ENCODE peak calls at places on chromosomes 2 and 18, in seven cellular contexts. One of them, this sample, is unnamed.

GRCh38 chr2:65991864-65992554 is 442.9 kb upstream of the MEIS1 start:
- DNase-seq in tibial nerve: peak; percentile 14
- DNase-seq in GM12878: no peak
- DNase-seq in SK-N-SH: peak; percentile 29
- DNase-seq in esophagus muscularis mucosa: peak; percentile 50
- DNase-seq in K562: no peak
- DNase-seq in ovary: no peak
- DNase-seq in this sample: peak; percentile 86

GRCh38 chr18:62660741-62661140 is 54.6 kb upstream of the PHLPP1 start:
- DNase-seq in ovary: no peak
- DNase-seq in esophagus muscularis mucosa: no peak
- DNase-seq in SK-N-SH: no peak
- DNase-seq in tibial nerve: no peak
- DNase-seq in K562: no peak
- DNase-seq in GM12878: no peak
- DNase-seq in this sample: no peak

GRCh38 chr2:46555646-46556205 is 76.4 kb downstream of the TMEM247 start:
- DNase-seq in SK-N-SH: no peak
- DNase-seq in K562: no peak
- DNase-seq in GM12878: no peak
- DNase-seq in tibial nerve: no peak
- DNase-seq in esophagus muscularis mucosa: peak; percentile 79
- DNase-seq in ovary: no peak
- DNase-seq in this sample: no peak

GRCh38 chr2:53848062-53848461 is 11.7 kb downstream of the GPR75 start:
- DNase-seq in esophagus muscularis mucosa: no peak
- DNase-seq in SK-N-SH: no peak
- DNase-seq in tibial nerve: no peak
- DNase-seq in K562: no peak
- DNase-seq in ovary: no peak
- DNase-seq in GM12878: no peak
- DNase-seq in this sample: no peak

GRCh38 chr2:240371461-240372000 is 63.9 kb upstream of the GPC1 start:
- DNase-seq in esophagus muscularis mucosa: no peak
- DNase-seq in K562: no peak
- DNase-seq in ovary: no peak
- DNase-seq in GM12878: no peak
- DNase-seq in tibial nerve: no peak
- DNase-seq in SK-N-SH: no peak
- DNase-seq in this sample: no peak

GRCh38 chr18:64238076-64238475 is 89.2 kb upstream of the LINC00305 start:
- DNase-seq in GM12878: no peak
- DNase-seq in SK-N-SH: no peak
- DNase-seq in tibial nerve: no peak
- DNase-seq in ovary: no peak
- DNase-seq in K562: no peak
- DNase-seq in esophagus muscularis mucosa: no peak
- DNase-seq in this sample: no peak

GRCh38 chr2:168999668-169000213 is 31.4 kb downstream of the ABCB11 start:
- DNase-seq in SK-N-SH: no peak
- DNase-seq in GM12878: no peak
- DNase-seq in tibial nerve: no peak
- DNase-seq in K562: no peak
- DNase-seq in ovary: no peak
- DNase-seq in esophagus muscularis mucosa: no peak
- DNase-seq in this sample: no peak

GRCh38 chr2:236636714-236637485 is 67.3 kb downstream of the ACKR3 start:
- DNase-seq in SK-N-SH: no peak
- DNase-seq in tibial nerve: no peak
- DNase-seq in K562: no peak
- DNase-seq in GM12878: no peak
- DNase-seq in ovary: no peak
- DNase-seq in esophagus muscularis mucosa: no peak
- DNase-seq in this sample: peak; percentile 66

GRCh38 chr18:61581578-61582204 is 248.5 kb downstream of the CDH20 start:
- DNase-seq in GM12878: no peak
- DNase-seq in K562: peak; percentile 77
- DNase-seq in esophagus muscularis mucosa: peak; percentile 94
- DNase-seq in ovary: peak; percentile 88
- DNase-seq in tibial nerve: peak; percentile 77
- DNase-seq in SK-N-SH: peak; percentile 88
- DNase-seq in this sample: peak; percentile 80

GRCh38 chr2:203672856-203673255 is 33.6 kb upstream of the CD28 start:
- DNase-seq in tibial nerve: no peak
- DNase-seq in esophagus muscularis mucosa: no peak
- DNase-seq in K562: no peak
- DNase-seq in SK-N-SH: no peak
- DNase-seq in ovary: no peak
- DNase-seq in GM12878: no peak
- DNase-seq in this sample: no peak

GRCh38 chr2:32418777-32419176 is 62.0 kb downstream of the BIRC6 start:
- DNase-seq in K562: no peak
- DNase-seq in ovary: no peak
- DNase-seq in esophagus muscularis mucosa: no peak
- DNase-seq in GM12878: no peak
- DNase-seq in tibial nerve: no peak
- DNase-seq in SK-N-SH: no peak
- DNase-seq in this sample: no peak

GRCh38 chr2:128772671-128773070 is 454.0 kb upstream of the HS6ST1 start:
- DNase-seq in tibial nerve: no peak
- DNase-seq in SK-N-SH: no peak
- DNase-seq in K562: no peak
- DNase-seq in esophagus muscularis mucosa: no peak
- DNase-seq in ovary: peak; percentile 5
- DNase-seq in GM12878: no peak
- DNase-seq in this sample: peak; percentile 25

GRCh38 chr2:146992466-146992865 is 852.4 kb upstream of the ACVR2A start:
- DNase-seq in SK-N-SH: no peak
- DNase-seq in ovary: no peak
- DNase-seq in tibial nerve: no peak
- DNase-seq in esophagus muscularis mucosa: no peak
- DNase-seq in K562: no peak
- DNase-seq in GM12878: no peak
- DNase-seq in this sample: no peak

GRCh38 chr2:124996406-124996805 is 971.3 kb downstream of the CNTNAP5 start:
- DNase-seq in tibial nerve: no peak
- DNase-seq in K562: no peak
- DNase-seq in GM12878: no peak
- DNase-seq in ovary: no peak
- DNase-seq in esophagus muscularis mucosa: no peak
- DNase-seq in SK-N-SH: no peak
- DNase-seq in this sample: no peak

GRCh38 chr18:56257215-56257614 is 381.2 kb downstream of the TXNL1 start:
- DNase-seq in GM12878: peak; percentile 28
- DNase-seq in SK-N-SH: no peak
- DNase-seq in K562: no peak
- DNase-seq in tibial nerve: no peak
- DNase-seq in esophagus muscularis mucosa: no peak
- DNase-seq in ovary: no peak
- DNase-seq in this sample: no peak

GRCh38 chr2:232487385-232488096 is at the start of gene ECEL1:
- DNase-seq in SK-N-SH: peak; percentile 75
- DNase-seq in ovary: peak; percentile 48
- DNase-seq in K562: no peak
- DNase-seq in tibial nerve: no peak
- DNase-seq in esophagus muscularis mucosa: no peak
- DNase-seq in GM12878: no peak
- DNase-seq in this sample: peak; percentile 37

GRCh38 chr2:61770746-61771145 is 83.1 kb downstream of the FAM161A start:
- DNase-seq in K562: no peak
- DNase-seq in SK-N-SH: no peak
- DNase-seq in ovary: no peak
- DNase-seq in tibial nerve: no peak
- DNase-seq in GM12878: no peak
- DNase-seq in esophagus muscularis mucosa: no peak
- DNase-seq in this sample: no peak

GRCh38 chr18:22783245-22783644 is 149.9 kb upstream of the RBBP8 start:
- DNase-seq in GM12878: no peak
- DNase-seq in SK-N-SH: no peak
- DNase-seq in tibial nerve: no peak
- DNase-seq in ovary: no peak
- DNase-seq in K562: no peak
- DNase-seq in esophagus muscularis mucosa: no peak
- DNase-seq in this sample: no peak

GRCh38 chr2:217037330-217037729 is 177.5 kb upstream of the TNP1 start:
- DNase-seq in K562: no peak
- DNase-seq in ovary: no peak
- DNase-seq in GM12878: no peak
- DNase-seq in tibial nerve: no peak
- DNase-seq in SK-N-SH: no peak
- DNase-seq in esophagus muscularis mucosa: no peak
- DNase-seq in this sample: no peak

GRCh38 chr2:98778741-98779483 is 48.0 kb upstream of the MGAT4A start:
- DNase-seq in SK-N-SH: no peak
- DNase-seq in ovary: no peak
- DNase-seq in esophagus muscularis mucosa: no peak
- DNase-seq in tibial nerve: no peak
- DNase-seq in K562: no peak
- DNase-seq in GM12878: no peak
- DNase-seq in this sample: no peak

GRCh38 chr2:98775146-98775988 is 44.4 kb upstream of the MGAT4A start:
- DNase-seq in K562: no peak
- DNase-seq in SK-N-SH: no peak
- DNase-seq in ovary: no peak
- DNase-seq in GM12878: no peak
- DNase-seq in esophagus muscularis mucosa: no peak
- DNase-seq in tibial nerve: no peak
- DNase-seq in this sample: no peak

GRCh38 chr2:98777710-98778109 is 46.8 kb upstream of the MGAT4A start:
- DNase-seq in SK-N-SH: no peak
- DNase-seq in ovary: no peak
- DNase-seq in esophagus muscularis mucosa: no peak
- DNase-seq in GM12878: no peak
- DNase-seq in tibial nerve: no peak
- DNase-seq in K562: no peak
- DNase-seq in this sample: no peak

GRCh38 chr2:98777076-98777475 is 46.1 kb upstream of the MGAT4A start:
- DNase-seq in tibial nerve: no peak
- DNase-seq in K562: no peak
- DNase-seq in esophagus muscularis mucosa: no peak
- DNase-seq in GM12878: no peak
- DNase-seq in ovary: no peak
- DNase-seq in SK-N-SH: no peak
- DNase-seq in this sample: no peak

DNA sequence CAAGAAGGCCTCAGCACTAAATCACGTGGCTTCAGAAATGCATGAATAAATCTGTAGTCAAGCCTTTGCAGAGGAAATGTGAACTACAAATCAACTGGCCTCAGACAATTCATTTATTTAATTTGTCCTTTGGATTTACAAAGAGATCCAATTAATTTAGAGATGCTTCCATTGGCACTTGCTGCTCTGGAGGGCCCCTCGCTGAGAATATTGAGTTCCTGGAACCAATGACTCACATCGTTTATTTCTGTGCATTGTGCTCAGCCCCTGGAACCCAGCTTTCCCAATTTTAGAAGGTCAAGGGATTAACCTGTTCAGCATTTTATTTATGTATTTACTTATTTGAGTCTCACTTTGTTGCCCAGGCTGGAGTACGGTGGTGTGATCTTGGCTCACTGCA is 47.2 kb upstream of the MGAT4A start:
- DNase-seq in tibial nerve: no peak
- DNase-seq in ovary: no peak
- DNase-seq in GM12878: no peak
- DNase-seq in SK-N-SH: no peak
- DNase-seq in esophagus muscularis mucosa: no peak
- DNase-seq in K562: no peak
- DNase-seq in this sample: no peak
- TF ChIP-seq EP300 in tibial nerve: no peak
- TF ChIP-seq EP300 in ovary: no peak
- TF ChIP-seq EP300 in GM12878: no peak
- TF ChIP-seq EP300 in SK-N-SH: no peak
- TF ChIP-seq EP300 in esophagus muscularis mucosa: no peak
- TF ChIP-seq EP300 in K562: no peak
- TF ChIP-seq EP300 in this sample: no peak

DNA sequence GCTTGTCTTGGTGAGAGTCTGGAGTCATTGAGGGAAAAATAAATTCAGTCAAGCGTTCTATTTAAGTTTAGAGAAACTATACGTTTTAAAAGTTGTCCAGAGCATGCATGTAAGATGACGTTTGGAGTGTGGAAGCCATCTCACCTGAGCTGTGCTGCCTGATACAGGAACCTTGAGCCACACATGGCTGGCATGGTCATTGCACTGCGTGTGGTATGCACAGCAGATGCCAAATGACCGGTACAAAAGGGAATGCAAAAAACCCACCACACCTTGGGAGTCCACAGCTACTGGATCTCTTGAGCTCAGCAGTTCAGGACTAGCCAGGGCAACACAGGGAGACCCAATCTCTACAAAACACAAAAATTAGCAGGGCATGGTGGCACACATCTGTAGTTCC is 4.3 kb downstream of the MZT2B start:
- DNase-seq in SK-N-SH: no peak
- DNase-seq in esophagus muscularis mucosa: no peak
- DNase-seq in GM12878: no peak
- DNase-seq in K562: no peak
- DNase-seq in ovary: no peak
- DNase-seq in tibial nerve: no peak
- DNase-seq in this sample: no peak
- H3K27ac ChIP-seq in SK-N-SH: no peak overlapping the region
- H3K27ac ChIP-seq in esophagus muscularis mucosa: no peak overlapping the region
- H3K27ac ChIP-seq in GM12878: no peak overlapping the region
- H3K27ac ChIP-seq in K562: no peak overlapping the region
- H3K27ac ChIP-seq in ovary: no peak overlapping the region
- H3K27ac ChIP-seq in tibial nerve: no peak overlapping the region
- H3K27ac ChIP-seq in this sample: no peak overlapping the region

GRCh38 chr2:186595219-186595618 is 5.4 kb downstream of the ITGAV start:
- DNase-seq in K562: no peak
- DNase-seq in esophagus muscularis mucosa: no peak
- DNase-seq in ovary: no peak
- DNase-seq in tibial nerve: no peak
- DNase-seq in SK-N-SH: no peak
- DNase-seq in GM12878: no peak
- DNase-seq in this sample: no peak
- H3K36me3 ChIP-seq in K562: no peaks in the 10 kb centered on the region
- H3K36me3 ChIP-seq in esophagus muscularis mucosa: no peaks in the 10 kb centered on the region
- H3K36me3 ChIP-seq in ovary: no peaks in the 10 kb centered on the region
- H3K36me3 ChIP-seq in tibial nerve: no peaks in the 10 kb centered on the region
- H3K36me3 ChIP-seq in SK-N-SH: no peaks in the 10 kb centered on the region
- H3K36me3 ChIP-seq in GM12878: no peaks in the 10 kb centered on the region
- H3K36me3 ChIP-seq in this sample: no peaks in the 10 kb centered on the region

GRCh38 chr2:24123212-24124002 is at the start of the genes FAM228B and PFN4:
- DNase-seq in GM12878: peak; percentile 41
- DNase-seq in tibial nerve: peak; percentile 68
- DNase-seq in K562: peak; percentile 89
- DNase-seq in esophagus muscularis mucosa: no peak
- DNase-seq in SK-N-SH: peak; percentile 96
- DNase-seq in ovary: peak; percentile 90
- DNase-seq in this sample: peak; percentile 95

GRCh38 chr2:24124003-24124585 is 825 bp downstream of the FAM228B start:
- DNase-seq in tibial nerve: no peak
- DNase-seq in ovary: no peak
- DNase-seq in esophagus muscularis mucosa: no peak
- DNase-seq in GM12878: no peak
- DNase-seq in SK-N-SH: no peak
- DNase-seq in K562: no peak
- DNase-seq in this sample: no peak

GRCh38 chr2:24122356-24123211 is 550 bp downstream of the PFN4 start:
- DNase-seq in GM12878: no peak
- DNase-seq in K562: no peak
- DNase-seq in ovary: no peak
- DNase-seq in tibial nerve: no peak
- DNase-seq in SK-N-SH: no peak
- DNase-seq in esophagus muscularis mucosa: no peak
- DNase-seq in this sample: no peak

GRCh38 chr2:24117902-24118301 is 5.2 kb downstream of the PFN4 start:
- DNase-seq in tibial nerve: no peak
- DNase-seq in K562: no peak
- DNase-seq in GM12878: no peak
- DNase-seq in ovary: no peak
- DNase-seq in esophagus muscularis mucosa: no peak
- DNase-seq in SK-N-SH: peak; percentile 84
- DNase-seq in this sample: no peak

GRCh38 chr2:24121469-24121868 is 1.7 kb downstream of the PFN4 start:
- DNase-seq in ovary: no peak
- DNase-seq in K562: no peak
- DNase-seq in SK-N-SH: no peak
- DNase-seq in esophagus muscularis mucosa: no peak
- DNase-seq in GM12878: no peak
- DNase-seq in tibial nerve: no peak
- DNase-seq in this sample: no peak
- TF ChIP-seq EP300 in ovary: no peak
- TF ChIP-seq EP300 in K562: no peak
- TF ChIP-seq EP300 in SK-N-SH: peak; percentile 18
- TF ChIP-seq EP300 in esophagus muscularis mucosa: no peak
- TF ChIP-seq EP300 in GM12878: no peak
- TF ChIP-seq EP300 in tibial nerve: no peak
- TF ChIP-seq EP300 in this sample: no peak